ENCODE peak calls at places on chromosomes 4 and X, in ten cellular contexts. V, T, P, J, E, U, X, B, A and W are unnamed samples.

GRCh38 chr4:29560452-29560851 is 1159.7 kb upstream of the PCDH7 start:
- DNase-seq in V (no peak), T (no peak), P (no peak), J (no peak), E (no peak), U (no peak), X (no peak), B (no peak), A (no peak), W (no peak)

GRCh38 chr4:189502841-189503240 is 437.8 kb upstream of the FRG1 start:
- DNase-seq in V (no peak), T (no peak), P (no peak), J (no peak), E (no peak), U (no peak), X (peak), B (no peak), A (no peak), W (no peak)

GRCh38 chr4:146567396-146567795 is 45.7 kb upstream of the SLC10A7 start:
- DNase-seq in V (no peak), T (no peak), P (no peak), J (no peak), E (no peak), U (no peak), X (peak), B (no peak), A (no peak), W (no peak)

GRCh38 chr4:105548483-105548882 is 3.9 kb upstream of the ARHGEF38 start:
- DNase-seq in V (no peak), T (no peak), P (no peak), J (no peak), E (no peak), U (no peak), X (peak), B (no peak), A (no peak), W (no peak)

GRCh38 chr4:41216294-41217019 is 2.1 kb upstream of the APBB2 start:
- DNase-seq in V (peak), T (peak), P (peak), J (no peak), E (peak), U (peak), X (peak), B (peak), A (peak), W (no peak)

GRCh38 chr4:14222630-14223029 is 595.1 kb upstream of the BOD1L1 start:
- DNase-seq in V (no peak), T (no peak), P (no peak), J (no peak), E (no peak), U (no peak), X (peak), B (no peak), A (no peak), W (no peak)

GRCh38 chr4:185925910-185926360 is 113.9 kb upstream of the SORBS2 start:
- DNase-seq in V (no peak), T (no peak), P (no peak), J (no peak), E (no peak), U (no peak), X (no peak), B (no peak), A (no peak), W (no peak)

GRCh38 chrX:136735604-136736003 is 45.1 kb downstream of the ARHGEF6 start:
- DNase-seq in V (no peak), T (no peak), P (no peak), J (no peak), E (no peak), U (no peak), X (no peak), B (no peak), A (no peak), W (no peak)

GRCh38 chr4:113901994-113902787 is 77.3 kb downstream of the ARSJ start:
- DNase-seq in V (peak), T (no peak), P (peak), J (no peak), E (peak), U (no peak), X (no peak), B (peak), A (no peak), W (no peak)

GRCh38 chrX:136694491-136695087 is 46.6 kb downstream of the CD40LG start:
- DNase-seq in V (no peak), T (no peak), P (no peak), J (peak), E (peak), U (peak), X (peak), B (peak), A (no peak), W (no peak)

GRCh38 chrX:68843992-68844391 is 15.2 kb downstream of the EFNB1 start:
- DNase-seq in V (no peak), T (no peak), P (no peak), J (no peak), E (no peak), U (no peak), X (no peak), B (no peak), A (no peak), W (no peak)

GRCh38 chr4:8181844-8182243 is 17.2 kb upstream of the SH3TC1 start:
- DNase-seq in V (no peak), T (no peak), P (no peak), J (no peak), E (no peak), U (no peak), X (no peak), B (no peak), A (no peak), W (no peak)

GRCh38 chr4:62344474-62344873 is 1144.3 kb downstream of the ADGRL3 start:
- DNase-seq in V (no peak), T (no peak), P (no peak), J (no peak), E (no peak), U (no peak), X (no peak), B (no peak), A (no peak), W (no peak)

GRCh38 chr4:152394786-152395185 is 141.1 kb downstream of the FBXW7 start:
- DNase-seq in V (no peak), T (no peak), P (no peak), J (no peak), E (no peak), U (no peak), X (no peak), B (no peak), A (no peak), W (no peak)

GRCh38 chrX:69238153-69238959 is 73.1 kb upstream of the PJA1 start:
- DNase-seq in V (no peak), T (peak), P (no peak), J (no peak), E (no peak), U (peak), X (no peak), B (no peak), A (peak), W (no peak)

GRCh38 chrX:119817130-119817690 is 25.8 kb upstream of the RPL39 start:
- DNase-seq in V (no peak), T (no peak), P (no peak), J (no peak), E (no peak), U (no peak), X (no peak), B (no peak), A (no peak), W (no peak)

GRCh38 chrX:107731831-107732502 is 43.6 kb downstream of the TSC22D3 start:
- DNase-seq in V (no peak), T (peak), P (no peak), J (peak), E (no peak), U (peak), X (peak), B (no peak), A (peak), W (no peak)

GRCh38 chrX:110142096-110142495 is 139.2 kb downstream of the TMEM164 start:
- DNase-seq in V (no peak), T (no peak), P (no peak), J (no peak), E (no peak), U (no peak), X (no peak), B (no peak), A (no peak), W (no peak)

GRCh38 chr4:51895158-51895557 is 52.2 kb downstream of the DCUN1D4 start:
- DNase-seq in V (no peak), T (no peak), P (no peak), J (no peak), E (no peak), U (no peak), X (no peak), B (no peak), A (no peak), W (no peak)

GRCh38 chrX:15989716-15990115 is 133.6 kb upstream of the GRPR start:
- DNase-seq in V (no peak), T (no peak), P (no peak), J (no peak), E (no peak), U (no peak), X (no peak), B (no peak), A (no peak), W (no peak)

GRCh38 chrX:25596881-25597280 is 541.3 kb upstream of the MAGEB18 start:
- DNase-seq in V (no peak), T (no peak), P (no peak), J (no peak), E (no peak), U (no peak), X (no peak), B (no peak), A (no peak), W (no peak)

GRCh38 chr4:131339137-131339536 is 1810.0 kb upstream of the PCDH10 start:
- DNase-seq in V (no peak), T (no peak), P (no peak), J (no peak), E (no peak), U (no peak), X (no peak), B (no peak), A (no peak), W (no peak)

GRCh38 chr4:168848112-168848511 is 161.9 kb downstream of the CBR4 start:
- DNase-seq in V (no peak), T (peak), P (no peak), J (no peak), E (peak), U (no peak), X (peak), B (no peak), A (no peak), W (no peak)

GRCh38 chr4:71568131-71568530 is 215.7 kb downstream of the GC start:
- DNase-seq in V (no peak), T (no peak), P (no peak), J (no peak), E (no peak), U (no peak), X (no peak), B (no peak), A (no peak), W (no peak)

GRCh38 chrX:283115-283845 is 2.1 kb downstream of the PLCXD1 start:
- DNase-seq in V (peak), T (peak), P (peak), J (no peak), E (no peak), U (no peak), X (peak), B (peak), A (peak), W (no peak)

GRCh38 chr4:154559141-154559841 is 3.5 kb upstream of the FGB start:
- DNase-seq in V (no peak), T (no peak), P (no peak), J (peak), E (peak), U (peak), X (peak), B (no peak), A (no peak), W (peak)

GRCh38 chr4:136650541-136651277 is 881.6 kb downstream of the PCDH18 start:
- DNase-seq in V (no peak), T (no peak), P (no peak), J (no peak), E (peak), U (peak), X (peak), B (no peak), A (no peak), W (no peak)

GRCh38 chrX:136497556-136498048 is at the start of gene HTATSF1:
- DNase-seq in V (peak), T (peak), P (no peak), J (no peak), E (no peak), U (no peak), X (no peak), B (no peak), A (no peak), W (no peak)

GRCh38 chrX:66902081-66902480 is 263.2 kb upstream of the EDA2R start:
- DNase-seq in V (no peak), T (no peak), P (no peak), J (no peak), E (no peak), U (no peak), X (no peak), B (no peak), A (no peak), W (no peak)

GRCh38 chrX:12974217-12974796 is 603 bp upstream of the TMSB4X start:
- DNase-seq in V (no peak), T (peak), P (peak), J (no peak), E (no peak), U (no peak), X (peak), B (no peak), A (peak), W (no peak)

GRCh38 chrX:68403060-68403459 is 30.2 kb downstream of the OPHN1 start:
- DNase-seq in V (no peak), T (no peak), P (no peak), J (no peak), E (no peak), U (no peak), X (no peak), B (no peak), A (no peak), W (no peak)

GRCh38 chrX:3811331-3812311 is 98.2 kb upstream of the PRKX start:
- DNase-seq in V (peak), T (no peak), P (peak), J (peak), E (peak), U (no peak), X (peak), B (peak), A (peak), W (no peak)

GRCh38 chr4:181319629-181320028 is 923.6 kb upstream of the TENM3 start:
- DNase-seq in V (no peak), T (no peak), P (no peak), J (no peak), E (no peak), U (no peak), X (no peak), B (no peak), A (no peak), W (no peak)

GRCh38 chr4:110195561-110196205 is 2.7 kb downstream of the ELOVL6 start:
- DNase-seq in V (no peak), T (no peak), P (no peak), J (peak), E (no peak), U (no peak), X (no peak), B (no peak), A (no peak), W (no peak)